ENCODE peak calls at places on chromosomes 13 and 19, in four cellular contexts. M is endothelial cell of umbilical vein, Z is HepG2, S is H9. Q is an unnamed sample. For H3K27me3 and H3K79me2, the result is how much of the 10 kb centered on the place peaks cover.

GRCh38 chr13:114099918-114100445 is 32.4 kb downstream of the RASA3 start:
- DNase-seq in M (no peak), Z (peak), S (peak), Q (no peak)

GRCh38 chr13:32426191-32426980 is 1.5 kb downstream of the N4BP2L1 start:
- DNase-seq in M (no peak), Z (no peak), S (no peak), Q (no peak)

GRCh38 chr19:46617566-46618079 is 7.3 kb downstream of the PTGIR start:
- DNase-seq in M (no peak), Z (no peak), S (no peak), Q (no peak)

GRCh38 chr19:6735181-6735891 is 2.0 kb downstream of the GPR108 start:
- DNase-seq in M (peak), Z (no peak), S (no peak), Q (peak)

GRCh38 chr19:17202249-17202648 is 12.9 kb upstream of the USE1 start:
- DNase-seq in M (peak), Z (no peak), S (no peak), Q (peak)

GRCh38 chr19:39596911-39597310 is 5.4 kb upstream of the LGALS13 start:
- DNase-seq in M (no peak), Z (no peak), S (no peak), Q (no peak)

GRCh38 chr13:34678154-34678553 is 263.9 kb upstream of the NBEA start:
- DNase-seq in M (peak), Z (peak), S (no peak), Q (no peak)

GRCh38 chr19:54254195-54254906 is 2.7 kb downstream of the LILRB5 start:
- DNase-seq in M (no peak), Z (no peak), S (peak), Q (no peak)

GRCh38 chr19:7863971-7864718 is 10.0 kb downstream of the PRR36 start:
- DNase-seq in M (no peak), Z (no peak), S (no peak), Q (no peak)
- H3K27me3 ChIP-seq in M (under half), Z (under half), S (under half), Q (under half)

GRCh38 chr19:2456301-2456570 is 523 bp downstream of the LMNB2 start:
- DNase-seq in M (no peak), Z (no peak), S (no peak), Q (no peak)
- H3K79me2 ChIP-seq in M (half or more), Z (under half), S (under half), Q (half or more)

DNA sequence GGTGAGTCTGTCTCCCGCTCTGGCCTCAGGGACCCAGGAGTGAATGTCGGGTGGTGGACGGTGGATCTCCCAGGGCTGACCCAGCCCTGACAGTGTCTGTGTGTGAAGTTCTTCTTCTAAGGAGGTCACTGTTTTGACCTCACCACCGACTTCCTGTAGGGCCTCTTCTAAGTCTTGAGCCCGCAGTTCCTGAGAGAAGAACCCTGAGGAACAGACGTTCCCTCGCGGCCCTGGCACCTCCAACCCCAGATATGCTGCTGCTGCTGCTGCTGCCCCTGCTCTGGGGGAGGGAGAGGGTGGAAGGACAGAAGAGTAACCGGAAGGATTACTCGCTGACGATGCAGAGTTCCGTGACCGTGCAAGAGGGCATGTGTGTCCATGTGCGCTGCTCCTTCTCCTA is at the start of gene SIGLEC7:
- DNase-seq in M (no peak), Z (no peak), S (no peak), Q (no peak)
- H3K27me3 ChIP-seq in M (under half), Z (under half), S (under half), Q (under half)

GRCh38 chr13:24233351-24233901 is 72.9 kb downstream of the SPATA13 start:
- DNase-seq in M (peak), Z (no peak), S (no peak), Q (peak)

GRCh38 chr13:24234200-24234915 is 73.8 kb downstream of the SPATA13 start:
- DNase-seq in M (no peak), Z (no peak), S (no peak), Q (no peak)

GRCh38 chr13:24232037-24232436 is 71.5 kb downstream of the SPATA13 start:
- DNase-seq in M (no peak), Z (no peak), S (no peak), Q (no peak)

GRCh38 chr13:24230428-24231072 is 70.0 kb downstream of the SPATA13 start:
- DNase-seq in M (no peak), Z (no peak), S (no peak), Q (no peak)

DNA sequence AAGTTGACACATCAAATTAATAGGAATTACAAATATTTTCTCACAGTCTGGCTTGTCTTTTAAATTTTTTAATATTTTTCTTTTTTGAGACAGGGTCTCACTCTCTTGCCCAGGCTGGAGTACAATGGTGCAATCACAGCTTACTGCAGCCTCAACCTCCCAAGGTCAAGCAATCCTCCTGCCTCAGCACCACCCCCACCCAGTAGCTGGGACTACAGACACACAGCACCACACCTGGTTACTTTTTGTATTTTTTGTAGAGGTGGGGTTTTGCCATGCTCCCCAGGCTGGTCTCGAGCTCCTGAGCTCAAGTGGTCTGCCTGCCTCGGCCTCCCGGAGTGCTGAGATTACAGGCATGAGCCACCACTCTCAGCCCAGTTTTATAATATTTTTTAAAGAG is 72.0 kb downstream of the SPATA13 start:
- DNase-seq in M (no peak), Z (no peak), S (peak), Q (no peak)
- H3K79me2 ChIP-seq in M (under half), Z (under half), S (under half), Q (under half)